ENCODE peak calls at places on chromosomes 3 and 15, in ten cellular contexts. One of them, this sample, is unnamed.

GRCh38 chr15:27679621-27680521 is 419.2 kb downstream of the OCA2 start:
- DNase-seq in breast epithelium: no peak
- DNase-seq in cardiac fibroblast: no peak
- DNase-seq in astrocyte of the spinal cord: peak
- DNase-seq in MCF 10A: no peak
- DNase-seq in AG04450: no peak
- DNase-seq in suprapubic skin: no peak
- DNase-seq in cardiac muscle cell: no peak
- DNase-seq in mucosa of descending colon: no peak
- DNase-seq in prostate gland: no peak
- DNase-seq in this sample: no peak

GRCh38 chr3:79297242-79297641 is 470.6 kb downstream of the ROBO1 start:
- DNase-seq in breast epithelium: no peak
- DNase-seq in cardiac fibroblast: peak
- DNase-seq in astrocyte of the spinal cord: peak
- DNase-seq in MCF 10A: peak
- DNase-seq in AG04450: peak
- DNase-seq in suprapubic skin: no peak
- DNase-seq in cardiac muscle cell: peak
- DNase-seq in mucosa of descending colon: no peak
- DNase-seq in prostate gland: no peak
- DNase-seq in this sample: no peak

GRCh38 chr3:160810360-160810759 is 54.3 kb downstream of the PPM1L start:
- DNase-seq in breast epithelium: no peak
- DNase-seq in cardiac fibroblast: peak
- DNase-seq in astrocyte of the spinal cord: peak
- DNase-seq in MCF 10A: no peak
- DNase-seq in AG04450: no peak
- DNase-seq in suprapubic skin: no peak
- DNase-seq in cardiac muscle cell: no peak
- DNase-seq in mucosa of descending colon: no peak
- DNase-seq in prostate gland: no peak
- DNase-seq in this sample: no peak

GRCh38 chr15:65902373-65902772 is 33.1 kb downstream of the RAB11A start:
- DNase-seq in breast epithelium: peak
- DNase-seq in cardiac fibroblast: peak
- DNase-seq in astrocyte of the spinal cord: no peak
- DNase-seq in MCF 10A: peak
- DNase-seq in AG04450: no peak
- DNase-seq in suprapubic skin: peak
- DNase-seq in cardiac muscle cell: no peak
- DNase-seq in mucosa of descending colon: peak
- DNase-seq in prostate gland: peak
- DNase-seq in this sample: no peak

GRCh38 chr3:42397644-42398043 is 12.8 kb downstream of the LYZL4 start:
- DNase-seq in breast epithelium: no peak
- DNase-seq in cardiac fibroblast: no peak
- DNase-seq in astrocyte of the spinal cord: no peak
- DNase-seq in MCF 10A: no peak
- DNase-seq in AG04450: no peak
- DNase-seq in suprapubic skin: no peak
- DNase-seq in cardiac muscle cell: no peak
- DNase-seq in mucosa of descending colon: no peak
- DNase-seq in prostate gland: no peak
- DNase-seq in this sample: no peak

GRCh38 chr3:178454714-178455113 is 81.5 kb upstream of the KCNMB2 start:
- DNase-seq in breast epithelium: peak
- DNase-seq in cardiac fibroblast: peak
- DNase-seq in astrocyte of the spinal cord: peak
- DNase-seq in MCF 10A: no peak
- DNase-seq in AG04450: no peak
- DNase-seq in suprapubic skin: no peak
- DNase-seq in cardiac muscle cell: peak
- DNase-seq in mucosa of descending colon: peak
- DNase-seq in prostate gland: no peak
- DNase-seq in this sample: no peak

GRCh38 chr3:146200461-146201220 is 39.7 kb upstream of the PLOD2 start:
- DNase-seq in breast epithelium: no peak
- DNase-seq in cardiac fibroblast: no peak
- DNase-seq in astrocyte of the spinal cord: no peak
- DNase-seq in MCF 10A: no peak
- DNase-seq in AG04450: no peak
- DNase-seq in suprapubic skin: no peak
- DNase-seq in cardiac muscle cell: no peak
- DNase-seq in mucosa of descending colon: no peak
- DNase-seq in prostate gland: no peak
- DNase-seq in this sample: no peak

GRCh38 chr3:188345223-188345622 is 191.3 kb downstream of the LPP start:
- DNase-seq in breast epithelium: no peak
- DNase-seq in cardiac fibroblast: peak
- DNase-seq in astrocyte of the spinal cord: peak
- DNase-seq in MCF 10A: no peak
- DNase-seq in AG04450: no peak
- DNase-seq in suprapubic skin: no peak
- DNase-seq in cardiac muscle cell: peak
- DNase-seq in mucosa of descending colon: no peak
- DNase-seq in prostate gland: no peak
- DNase-seq in this sample: no peak

GRCh38 chr3:71132995-71133730 is 450.4 kb downstream of the FOXP1 start:
- DNase-seq in breast epithelium: no peak
- DNase-seq in cardiac fibroblast: no peak
- DNase-seq in astrocyte of the spinal cord: no peak
- DNase-seq in MCF 10A: no peak
- DNase-seq in AG04450: no peak
- DNase-seq in suprapubic skin: no peak
- DNase-seq in cardiac muscle cell: no peak
- DNase-seq in mucosa of descending colon: no peak
- DNase-seq in prostate gland: peak
- DNase-seq in this sample: no peak

GRCh38 chr3:186261638-186262037 is 100.4 kb downstream of the DGKG start:
- DNase-seq in breast epithelium: no peak
- DNase-seq in cardiac fibroblast: peak
- DNase-seq in astrocyte of the spinal cord: no peak
- DNase-seq in MCF 10A: peak
- DNase-seq in AG04450: no peak
- DNase-seq in suprapubic skin: no peak
- DNase-seq in cardiac muscle cell: peak
- DNase-seq in mucosa of descending colon: no peak
- DNase-seq in prostate gland: no peak
- DNase-seq in this sample: peak

GRCh38 chr3:188194327-188194726 is 40.4 kb downstream of the LPP start:
- DNase-seq in breast epithelium: no peak
- DNase-seq in cardiac fibroblast: no peak
- DNase-seq in astrocyte of the spinal cord: peak
- DNase-seq in MCF 10A: peak
- DNase-seq in AG04450: no peak
- DNase-seq in suprapubic skin: no peak
- DNase-seq in cardiac muscle cell: no peak
- DNase-seq in mucosa of descending colon: no peak
- DNase-seq in prostate gland: no peak
- DNase-seq in this sample: no peak

GRCh38 chr3:196947860-196948441 is 5.6 kb upstream of the NCBP2 start:
- DNase-seq in breast epithelium: no peak
- DNase-seq in cardiac fibroblast: no peak
- DNase-seq in astrocyte of the spinal cord: no peak
- DNase-seq in MCF 10A: no peak
- DNase-seq in AG04450: no peak
- DNase-seq in suprapubic skin: no peak
- DNase-seq in cardiac muscle cell: no peak
- DNase-seq in mucosa of descending colon: no peak
- DNase-seq in prostate gland: no peak
- DNase-seq in this sample: no peak

GRCh38 chr3:196949750-196950149 is 7.4 kb upstream of the NCBP2 start:
- DNase-seq in breast epithelium: no peak
- DNase-seq in cardiac fibroblast: no peak
- DNase-seq in astrocyte of the spinal cord: no peak
- DNase-seq in MCF 10A: no peak
- DNase-seq in AG04450: no peak
- DNase-seq in suprapubic skin: no peak
- DNase-seq in cardiac muscle cell: no peak
- DNase-seq in mucosa of descending colon: no peak
- DNase-seq in prostate gland: no peak
- DNase-seq in this sample: no peak

GRCh38 chr3:196951371-196951770 is 9.0 kb upstream of the NCBP2 start:
- DNase-seq in breast epithelium: no peak
- DNase-seq in cardiac fibroblast: no peak
- DNase-seq in astrocyte of the spinal cord: no peak
- DNase-seq in MCF 10A: no peak
- DNase-seq in AG04450: no peak
- DNase-seq in suprapubic skin: no peak
- DNase-seq in cardiac muscle cell: no peak
- DNase-seq in mucosa of descending colon: no peak
- DNase-seq in prostate gland: no peak
- DNase-seq in this sample: no peak

GRCh38 chr3:196948442-196949365 is 6.4 kb upstream of the NCBP2 start:
- DNase-seq in breast epithelium: no peak
- DNase-seq in cardiac fibroblast: no peak
- DNase-seq in astrocyte of the spinal cord: no peak
- DNase-seq in MCF 10A: no peak
- DNase-seq in AG04450: no peak
- DNase-seq in suprapubic skin: no peak
- DNase-seq in cardiac muscle cell: no peak
- DNase-seq in mucosa of descending colon: no peak
- DNase-seq in prostate gland: no peak
- DNase-seq in this sample: no peak

DNA sequence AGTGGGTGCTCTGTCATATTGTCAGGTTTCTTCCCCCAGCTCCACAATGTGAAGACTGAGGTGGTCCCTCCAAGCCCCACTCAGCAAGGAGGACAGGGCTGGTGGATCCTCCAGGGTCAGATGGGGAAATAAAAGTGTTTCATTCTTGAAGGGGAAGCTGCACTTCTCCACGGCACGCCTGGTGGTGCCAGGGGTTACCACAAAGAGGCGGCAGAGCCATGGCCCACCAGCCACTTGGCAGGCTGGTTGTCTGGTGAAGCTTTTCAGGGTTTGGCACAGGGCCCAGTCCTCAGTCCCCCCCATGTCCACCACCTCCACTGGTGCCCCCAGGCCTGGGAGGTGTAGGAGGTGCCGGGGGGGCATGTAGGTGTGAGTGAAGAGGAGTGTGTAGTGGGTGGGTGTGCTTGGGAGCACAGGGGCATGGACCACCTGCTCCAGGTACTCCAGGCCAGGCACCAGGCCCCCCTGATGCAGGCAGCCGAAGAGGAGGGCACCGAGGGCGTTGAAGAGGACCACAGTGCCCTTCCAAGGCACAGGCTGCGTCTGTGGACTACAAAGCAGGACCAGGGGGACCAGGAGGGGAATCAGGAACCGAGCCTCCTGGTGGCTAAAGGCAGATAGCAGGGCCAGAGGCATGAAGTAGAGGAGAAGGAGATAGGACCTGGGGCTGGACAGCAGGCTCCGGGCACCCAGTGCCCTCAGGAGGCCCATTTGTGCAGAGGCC is 5.0 kb upstream of the NCBP2 start:
- DNase-seq in breast epithelium: no peak
- DNase-seq in cardiac fibroblast: no peak
- DNase-seq in astrocyte of the spinal cord: no peak
- DNase-seq in MCF 10A: no peak
- DNase-seq in AG04450: no peak
- DNase-seq in suprapubic skin: no peak
- DNase-seq in cardiac muscle cell: no peak
- DNase-seq in mucosa of descending colon: no peak
- DNase-seq in prostate gland: no peak
- DNase-seq in this sample: no peak
- TF ChIP-seq CTCF in breast epithelium: no peak
- TF ChIP-seq CTCF in cardiac fibroblast: peak
- TF ChIP-seq CTCF in astrocyte of the spinal cord: peak
- TF ChIP-seq CTCF in MCF 10A: peak
- TF ChIP-seq CTCF in AG04450: peak
- TF ChIP-seq CTCF in suprapubic skin: no peak
- TF ChIP-seq CTCF in cardiac muscle cell: no peak
- TF ChIP-seq CTCF in mucosa of descending colon: no peak
- TF ChIP-seq CTCF in prostate gland: no peak
- TF ChIP-seq CTCF in this sample: no peak

GRCh38 chr3:13308406-13308805 is 111.7 kb downstream of the NUP210 start:
- DNase-seq in breast epithelium: no peak
- DNase-seq in cardiac fibroblast: peak
- DNase-seq in astrocyte of the spinal cord: peak
- DNase-seq in MCF 10A: peak
- DNase-seq in AG04450: no peak
- DNase-seq in suprapubic skin: no peak
- DNase-seq in cardiac muscle cell: peak
- DNase-seq in mucosa of descending colon: peak
- DNase-seq in prostate gland: no peak
- DNase-seq in this sample: peak
- TF ChIP-seq CTCF in breast epithelium: peak
- TF ChIP-seq CTCF in cardiac fibroblast: peak
- TF ChIP-seq CTCF in astrocyte of the spinal cord: peak
- TF ChIP-seq CTCF in MCF 10A: no peak
- TF ChIP-seq CTCF in AG04450: peak
- TF ChIP-seq CTCF in suprapubic skin: peak
- TF ChIP-seq CTCF in cardiac muscle cell: peak
- TF ChIP-seq CTCF in mucosa of descending colon: no peak
- TF ChIP-seq CTCF in prostate gland: no peak
- TF ChIP-seq CTCF in this sample: peak

DNA sequence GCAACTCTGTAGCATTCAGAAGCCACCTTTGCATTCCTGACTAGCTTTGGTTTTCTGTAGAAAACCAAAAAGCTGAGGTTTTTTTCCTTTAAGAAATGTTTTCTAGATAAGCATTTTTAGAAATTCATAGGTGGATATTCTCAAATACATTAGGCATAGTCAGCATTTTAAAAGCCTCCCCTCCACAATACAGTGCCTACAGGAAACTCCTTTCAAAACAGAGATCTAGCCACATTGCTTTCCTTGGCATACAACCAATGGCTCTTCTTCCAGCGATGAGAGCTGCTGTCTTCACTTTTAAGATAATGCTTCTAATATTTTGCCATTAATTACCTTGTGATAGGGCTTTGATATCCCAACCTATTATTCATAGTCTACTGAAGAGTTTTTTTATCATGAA is 14.3 kb downstream of the PSMD6 start:
- DNase-seq in breast epithelium: no peak
- DNase-seq in cardiac fibroblast: peak
- DNase-seq in astrocyte of the spinal cord: peak
- DNase-seq in MCF 10A: peak
- DNase-seq in AG04450: no peak
- DNase-seq in suprapubic skin: no peak
- DNase-seq in cardiac muscle cell: peak
- DNase-seq in mucosa of descending colon: no peak
- DNase-seq in prostate gland: no peak
- DNase-seq in this sample: no peak
- TF ChIP-seq CTCF in breast epithelium: no peak
- TF ChIP-seq CTCF in cardiac fibroblast: no peak
- TF ChIP-seq CTCF in astrocyte of the spinal cord: no peak
- TF ChIP-seq CTCF in MCF 10A: no peak
- TF ChIP-seq CTCF in AG04450: no peak
- TF ChIP-seq CTCF in suprapubic skin: no peak
- TF ChIP-seq CTCF in cardiac muscle cell: no peak
- TF ChIP-seq CTCF in mucosa of descending colon: no peak
- TF ChIP-seq CTCF in prostate gland: no peak
- TF ChIP-seq CTCF in this sample: no peak

DNA sequence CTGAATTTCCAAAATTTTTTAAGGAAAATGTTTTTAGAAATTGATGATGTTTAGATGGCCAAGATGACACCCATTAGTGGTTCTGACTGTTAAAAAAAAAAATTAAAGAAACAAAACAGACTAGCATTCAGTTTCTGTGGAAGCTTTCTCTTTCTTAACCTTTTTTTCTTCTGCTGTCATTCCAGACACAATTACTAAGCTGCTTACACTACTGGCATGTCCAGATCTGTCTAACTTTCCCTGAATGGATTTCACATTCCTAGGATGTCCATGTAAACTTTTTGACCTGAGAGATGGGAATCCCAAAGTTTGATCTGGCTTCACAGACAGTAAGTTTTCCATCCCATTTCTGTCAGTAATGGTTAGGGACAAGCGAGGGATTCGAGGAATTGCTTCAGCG is 10.3 kb upstream of the MTMR10 start:
- DNase-seq in breast epithelium: no peak
- DNase-seq in cardiac fibroblast: no peak
- DNase-seq in astrocyte of the spinal cord: no peak
- DNase-seq in MCF 10A: no peak
- DNase-seq in AG04450: no peak
- DNase-seq in suprapubic skin: no peak
- DNase-seq in cardiac muscle cell: no peak
- DNase-seq in mucosa of descending colon: no peak
- DNase-seq in prostate gland: no peak
- DNase-seq in this sample: no peak
- TF ChIP-seq CTCF in breast epithelium: no peak
- TF ChIP-seq CTCF in cardiac fibroblast: no peak
- TF ChIP-seq CTCF in astrocyte of the spinal cord: no peak
- TF ChIP-seq CTCF in MCF 10A: no peak
- TF ChIP-seq CTCF in AG04450: no peak
- TF ChIP-seq CTCF in suprapubic skin: no peak
- TF ChIP-seq CTCF in cardiac muscle cell: no peak
- TF ChIP-seq CTCF in mucosa of descending colon: no peak
- TF ChIP-seq CTCF in prostate gland: no peak
- TF ChIP-seq CTCF in this sample: no peak

This sample was measured in endothelial cell.